ENCODE peak calls at places on chromosomes 16 and 17, in five cellular contexts. U is stomach, K is lower lobe of right lung, W is ovary, P is GM23338. M is an unnamed sample.

GRCh38 chr17:48429638-48430586 is at the start of gene SKAP1:
- DNase-seq in U (peak), K (no peak), W (no peak), P (peak), M (peak)

GRCh38 chr16:56330476-56330875 is 94.9 kb downstream of the AMFR start:
- DNase-seq in U (no peak), K (no peak), W (no peak), P (no peak), M (no peak)

GRCh38 chr16:19884021-19884485 is 595 bp downstream of the GPRC5B start:
- DNase-seq in U (peak), K (peak), W (peak), P (peak), M (peak)

GRCh38 chr17:17568772-17569195 is 22.7 kb downstream of the PEMT start:
- DNase-seq in U (peak), K (peak), W (peak), P (peak), M (peak)

GRCh38 chr17:3935140-3935542 is 18.9 kb upstream of the P2RX1 start:
- DNase-seq in U (peak), K (peak), W (no peak), P (peak), M (no peak)

GRCh38 chr16:30122621-30123160 is 329 bp downstream of the MAPK3 start:
- DNase-seq in U (no peak), K (no peak), W (no peak), P (peak), M (no peak)

GRCh38 chr16:67657017-67657608 is 2.9 kb downstream of the ACD start:
- DNase-seq in U (no peak), K (no peak), W (no peak), P (no peak), M (no peak)

GRCh38 chr17:5580367-5580766 is 3.9 kb downstream of the NLRP1 start:
- DNase-seq in U (no peak), K (no peak), W (no peak), P (no peak), M (no peak)

GRCh38 chr16:75319513-75320401 is 68.3 kb upstream of the BCAR1 start:
- DNase-seq in U (no peak), K (no peak), W (no peak), P (no peak), M (no peak)

GRCh38 chr16:68972008-68972407 is 128.7 kb downstream of the TANGO6 start:
- DNase-seq in U (no peak), K (no peak), W (no peak), P (peak), M (no peak)

GRCh38 chr16:13557476-13557875 is 362.5 kb upstream of the ERCC4 start:
- DNase-seq in U (no peak), K (no peak), W (no peak), P (no peak), M (no peak)

GRCh38 chr17:6491071-6491700 is 46.9 kb downstream of the PIMREG start:
- DNase-seq in U (no peak), K (peak), W (no peak), P (peak), M (no peak)

GRCh38 chr16:73473713-73474112 is 425.8 kb upstream of the ZFHX3 start:
- DNase-seq in U (no peak), K (no peak), W (no peak), P (no peak), M (no peak)

GRCh38 chr17:3683054-3683511 is 12.9 kb downstream of the P2RX5 start:
- DNase-seq in U (peak), K (no peak), W (no peak), P (peak), M (peak)

GRCh38 chr17:42076797-42077559 is 21.3 kb downstream of the ZNF385C start:
- DNase-seq in U (no peak), K (no peak), W (no peak), P (no peak), M (no peak)

GRCh38 chr16:67934306-67935095 is 2.1 kb downstream of the PSMB10 start:
- DNase-seq in U (no peak), K (no peak), W (no peak), P (no peak), M (no peak)

GRCh38 chr17:29546085-29546484 is 20.8 kb downstream of the ABHD15 start:
- DNase-seq in U (no peak), K (no peak), W (no peak), P (no peak), M (no peak)

GRCh38 chr16:80670170-80670865 is 129.5 kb downstream of the DYNLRB2 start:
- DNase-seq in U (no peak), K (no peak), W (no peak), P (no peak), M (no peak)

GRCh38 chr16:11909653-11910551 is 5.9 kb downstream of the GSPT1 start:
- DNase-seq in U (no peak), K (no peak), W (no peak), P (no peak), M (no peak)

GRCh38 chr16:87703835-87704375 is 61.9 kb downstream of the KLHDC4 start:
- DNase-seq in U (no peak), K (no peak), W (no peak), P (no peak), M (no peak)

GRCh38 chr16:71440669-71441347 is 1.0 kb downstream of the TLE7 start:
- DNase-seq in U (no peak), K (no peak), W (no peak), P (peak), M (no peak)

GRCh38 chr17:75344664-75345063 is 55.4 kb upstream of the SLC25A19 start:
- DNase-seq in U (no peak), K (no peak), W (no peak), P (peak), M (no peak)

GRCh38 chr16:49755291-49755611 is 100.7 kb downstream of the ZNF423 start:
- DNase-seq in U (no peak), K (no peak), W (no peak), P (peak), M (no peak)

GRCh38 chr16:71443714-71444113 is 1.9 kb upstream of the TLE7 start:
- DNase-seq in U (no peak), K (no peak), W (no peak), P (no peak), M (no peak)

GRCh38 chr17:50090071-50090470 is 5.1 kb upstream of the PDK2 start:
- DNase-seq in U (no peak), K (peak), W (no peak), P (no peak), M (no peak)

GRCh38 chr17:61309857-61310256 is 89.8 kb upstream of the TBX2 start:
- DNase-seq in U (no peak), K (no peak), W (no peak), P (no peak), M (no peak)

GRCh38 chr17:17890773-17891759 is 54.3 kb upstream of the SREBF1 start:
- DNase-seq in U (peak), K (peak), W (no peak), P (peak), M (peak)

GRCh38 chr16:23678430-23679273 is at the start of gene PLK1:
- DNase-seq in U (peak), K (peak), W (peak), P (peak), M (peak)

GRCh38 chr17:56665864-56666263 is 72.4 kb downstream of the NOG start:
- DNase-seq in U (no peak), K (no peak), W (no peak), P (peak), M (no peak)

GRCh38 chr16:4411684-4412083 is 4.7 kb downstream of the CORO7 start:
- DNase-seq in U (no peak), K (peak), W (peak), P (no peak), M (peak)

GRCh38 chr16:7013990-7014389 is 318.7 kb upstream of the RBFOX1 start:
- DNase-seq in U (no peak), K (no peak), W (no peak), P (peak), M (no peak)

GRCh38 chr16:67411339-67411738 is 4.9 kb downstream of the ZDHHC1 start:
- DNase-seq in U (no peak), K (no peak), W (no peak), P (no peak), M (no peak)

GRCh38 chr16:69133555-69133954 is 1.1 kb downstream of the UTP4 start:
- DNase-seq in U (no peak), K (no peak), W (no peak), P (no peak), M (no peak)

GRCh38 chr16:69339289-69340094 is at the start of the genes COG8 and NIP7:
- DNase-seq in U (peak), K (peak), W (peak), P (peak), M (peak)

GRCh38 chr16:87363771-87364476 is 19.7 kb downstream of the FBXO31 start:
- DNase-seq in U (peak), K (no peak), W (peak), P (no peak), M (no peak)

GRCh38 chr17:42321555-42321954 is 33.3 kb downstream of the STAT5A start:
- DNase-seq in U (no peak), K (no peak), W (no peak), P (no peak), M (no peak)

GRCh38 chr17:81715107-81715871 is 3.2 kb downstream of the SLC25A10 start:
- DNase-seq in U (no peak), K (no peak), W (no peak), P (no peak), M (no peak)
- H3K4me3 ChIP-seq in U (no peak), K (no peak), W (no peak), P (no peak), M (no peak)

DNA sequence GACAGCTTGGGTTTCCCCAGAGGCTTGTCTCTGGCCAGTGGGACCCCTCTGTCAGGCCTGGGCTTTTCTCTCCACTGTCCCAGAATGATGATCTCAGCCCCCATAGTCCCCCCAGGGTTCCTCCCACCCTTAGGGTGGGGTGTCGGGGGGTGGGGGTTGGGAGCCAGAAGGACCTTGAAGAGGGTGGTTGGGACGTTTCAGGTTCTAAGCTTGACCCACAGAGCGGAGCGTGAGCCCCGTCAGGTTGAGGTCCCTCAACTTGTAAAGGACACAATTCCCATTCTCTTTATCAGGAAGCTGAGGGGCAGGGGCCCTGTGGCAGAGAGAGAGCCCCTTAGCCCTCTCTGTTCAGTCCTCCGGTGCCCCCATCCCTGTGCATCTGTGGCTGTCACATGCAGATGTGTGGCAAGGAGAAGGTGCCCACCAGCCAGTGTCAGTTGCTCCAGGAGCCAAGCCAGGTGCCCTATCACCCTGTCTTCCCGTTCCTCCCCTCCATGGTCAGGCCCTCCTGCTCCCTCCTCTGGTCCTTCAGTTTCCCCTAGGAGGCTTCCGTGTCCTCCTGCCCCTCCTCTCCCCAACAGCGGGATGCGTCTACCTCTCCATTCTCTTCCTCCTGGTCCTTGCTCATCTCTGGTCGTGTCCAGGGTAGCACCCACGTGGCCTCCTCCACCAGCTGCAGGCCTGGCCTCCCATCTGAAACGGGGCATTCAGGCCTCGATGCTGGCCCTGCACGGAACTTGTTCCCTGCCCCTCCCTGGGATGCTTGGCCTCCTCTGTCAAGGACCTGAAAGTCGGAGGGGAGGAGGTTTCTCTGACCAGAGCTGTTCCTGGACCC is 1.5 kb upstream of the NTN3 start:
- DNase-seq in U (no peak), K (no peak), W (no peak), P (no peak), M (no peak)
- H3K4me3 ChIP-seq in U (no peak), K (no peak), W (no peak), P (peak), M (no peak)

DNA sequence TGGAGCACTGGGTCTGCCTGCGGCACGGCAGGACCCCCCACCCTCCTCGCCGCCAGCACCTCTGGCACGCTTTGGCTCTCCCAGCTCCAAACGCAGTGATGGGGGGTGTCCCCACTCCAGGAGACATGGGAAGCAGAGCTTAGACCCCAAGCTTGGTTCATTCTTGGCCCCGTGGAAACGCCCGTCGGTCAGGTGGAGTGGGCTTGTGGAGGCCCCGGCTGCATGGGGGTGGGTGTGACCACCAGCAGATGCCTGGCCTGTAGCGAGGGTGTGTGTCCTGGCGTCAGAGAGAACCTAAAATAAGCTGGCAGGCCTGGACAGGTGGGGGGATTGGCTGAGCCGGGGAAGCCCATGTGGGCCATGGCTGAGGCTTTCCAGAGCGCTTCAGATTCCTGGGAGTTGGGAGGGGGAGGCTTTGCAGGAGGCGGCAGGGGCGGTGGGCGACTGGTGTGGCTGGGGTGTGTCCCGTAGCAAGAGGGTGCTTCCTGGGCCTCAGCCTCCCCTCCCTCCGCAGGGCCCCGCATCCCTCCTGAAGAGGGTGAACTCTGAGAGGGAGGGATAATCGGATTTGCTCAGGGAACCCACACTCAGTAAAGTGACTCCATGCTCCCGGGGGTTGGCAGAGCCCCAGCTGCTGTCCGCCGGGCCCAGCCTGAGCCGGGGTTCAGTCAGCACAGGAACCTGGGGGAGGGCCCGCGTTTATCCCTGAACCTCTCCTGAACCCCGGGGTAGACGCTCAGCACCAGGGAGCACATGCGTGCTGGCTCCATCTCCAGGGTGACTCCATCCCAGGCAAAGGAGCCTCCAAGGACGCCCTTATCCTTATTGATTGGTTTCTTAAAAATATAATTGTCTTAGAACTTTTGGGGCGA is 3.4 kb downstream of the CACNA1H start:
- DNase-seq in U (no peak), K (no peak), W (peak), P (no peak), M (no peak)
- H3K4me3 ChIP-seq in U (peak), K (no peak), W (no peak), P (no peak), M (no peak)

DNA sequence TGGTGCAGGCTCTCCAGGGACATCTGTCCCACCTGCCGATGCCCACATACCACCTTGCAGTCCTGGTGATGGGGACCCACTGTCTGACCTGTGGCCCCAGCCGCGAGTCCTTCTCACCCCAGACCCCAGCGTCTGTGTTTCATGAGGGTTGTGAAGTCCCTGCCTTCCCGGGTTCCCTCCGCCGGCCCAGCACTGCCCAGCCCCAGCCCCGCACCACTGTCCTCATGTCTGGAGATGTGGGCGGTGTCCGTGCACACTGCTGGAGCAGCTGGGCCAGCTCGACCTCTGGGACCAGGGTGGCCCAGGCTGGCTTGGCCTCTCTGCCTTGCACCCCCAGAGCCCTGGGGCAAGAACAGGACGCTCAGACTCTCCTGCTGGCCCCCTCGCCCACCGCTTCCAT is 199.5 kb upstream of the CIBAR2 start:
- DNase-seq in U (no peak), K (no peak), W (no peak), P (no peak), M (no peak)
- H3K4me3 ChIP-seq in U (no peak), K (no peak), W (no peak), P (no peak), M (no peak)

GRCh38 chr17:64091116-64091515 is 38.8 kb downstream of the ERN1 start:
- DNase-seq in U (no peak), K (no peak), W (no peak), P (no peak), M (no peak)

GRCh38 chr17:64092111-64092510 is 37.8 kb downstream of the ERN1 start:
- DNase-seq in U (no peak), K (no peak), W (no peak), P (no peak), M (no peak)

GRCh38 chr17:64090144-64090543 is 39.8 kb downstream of the ERN1 start:
- DNase-seq in U (no peak), K (no peak), W (no peak), P (no peak), M (no peak)

GRCh38 chr17:64092952-64093451 is 36.9 kb downstream of the ERN1 start:
- DNase-seq in U (no peak), K (no peak), W (no peak), P (no peak), M (no peak)

DNA sequence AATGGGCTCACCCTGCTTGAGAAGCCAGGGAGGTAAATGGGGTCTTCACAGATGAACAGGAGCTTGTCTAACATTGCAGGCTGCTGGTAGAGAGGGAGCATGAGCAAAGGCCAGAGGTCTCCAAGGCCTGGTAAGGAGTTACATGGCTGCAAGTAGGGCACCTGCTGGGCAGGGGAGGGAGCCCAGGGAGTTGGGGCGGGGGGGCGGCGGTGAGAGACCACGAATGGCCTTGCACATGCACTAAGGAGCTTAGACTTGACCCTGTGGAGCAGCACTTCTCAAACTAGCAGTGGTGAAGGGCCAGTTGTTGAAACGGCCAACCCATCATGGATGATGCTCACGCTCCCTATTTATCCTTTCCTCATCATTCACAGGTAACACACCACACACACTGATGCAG is 38.4 kb downstream of the ERN1 start:
- DNase-seq in U (no peak), K (no peak), W (no peak), P (no peak), M (no peak)
- H3K4me3 ChIP-seq in U (no peak), K (no peak), W (no peak), P (no peak), M (no peak)

M was measured in mucosa of descending colon.